ENCODE peak calls at places on chromosomes 1 and 21, in four cellular contexts. One of them, this sample, is unnamed.

GRCh38 chr1:110551278-110551809 is 32.4 kb upstream of the KCNA10 start:
- DNase-seq in stromal cell of bone marrow: no peak
- DNase-seq in NCI-H774: no peak
- DNase-seq in adipocyte: no peak
- DNase-seq in this sample: no peak

GRCh38 chr1:211581521-211581920 is 2.6 kb upstream of the SLC30A1 start:
- DNase-seq in stromal cell of bone marrow: peak
- DNase-seq in NCI-H774: no peak
- DNase-seq in adipocyte: peak
- DNase-seq in this sample: no peak

GRCh38 chr1:236282719-236283118 is 961 bp upstream of the ERO1B start:
- DNase-seq in stromal cell of bone marrow: no peak
- DNase-seq in NCI-H774: no peak
- DNase-seq in adipocyte: no peak
- DNase-seq in this sample: no peak

GRCh38 chr1:28341591-28341990 is 12.8 kb downstream of the MED18 start:
- DNase-seq in stromal cell of bone marrow: no peak
- DNase-seq in adipocyte: no peak
- DNase-seq in NCI-H774: no peak
- DNase-seq in this sample: no peak

GRCh38 chr1:97138515-97139032 is 417.0 kb downstream of the PTBP2 start:
- DNase-seq in stromal cell of bone marrow: no peak
- DNase-seq in NCI-H774: no peak
- DNase-seq in adipocyte: no peak
- DNase-seq in this sample: no peak

GRCh38 chr1:221839321-221839720 is 97.4 kb upstream of the DUSP10 start:
- DNase-seq in stromal cell of bone marrow: no peak
- DNase-seq in NCI-H774: no peak
- DNase-seq in adipocyte: no peak
- DNase-seq in this sample: no peak

GRCh38 chr1:207670997-207671396 is 26.1 kb downstream of the CR1L start:
- DNase-seq in NCI-H774: no peak
- DNase-seq in stromal cell of bone marrow: no peak
- DNase-seq in adipocyte: no peak
- DNase-seq in this sample: no peak

GRCh38 chr1:29122987-29123870 is 474 bp downstream of the TMEM200B start:
- DNase-seq in adipocyte: peak
- DNase-seq in stromal cell of bone marrow: no peak
- DNase-seq in NCI-H774: no peak
- DNase-seq in this sample: no peak

GRCh38 chr1:4603317-4604110 is 50.9 kb upstream of the AJAP1 start:
- DNase-seq in NCI-H774: no peak
- DNase-seq in stromal cell of bone marrow: no peak
- DNase-seq in adipocyte: no peak
- DNase-seq in this sample: no peak

GRCh38 chr21:25080706-25081495 is 526.4 kb downstream of the MRPL39 start:
- DNase-seq in adipocyte: no peak
- DNase-seq in stromal cell of bone marrow: no peak
- DNase-seq in NCI-H774: no peak
- DNase-seq in this sample: no peak

GRCh38 chr1:177334276-177334675 is 163.5 kb downstream of the BRINP2 start:
- DNase-seq in stromal cell of bone marrow: no peak
- DNase-seq in adipocyte: peak
- DNase-seq in NCI-H774: no peak
- DNase-seq in this sample: no peak

GRCh38 chr1:209567788-209568187 is 15.7 kb upstream of the CAMK1G start:
- DNase-seq in NCI-H774: no peak
- DNase-seq in adipocyte: peak
- DNase-seq in stromal cell of bone marrow: peak
- DNase-seq in this sample: no peak

GRCh38 chr1:215594640-215595039 is 27.5 kb downstream of the KCTD3 start:
- DNase-seq in stromal cell of bone marrow: no peak
- DNase-seq in adipocyte: peak
- DNase-seq in NCI-H774: no peak
- DNase-seq in this sample: no peak

GRCh38 chr1:112937070-112937469 is 18.9 kb downstream of the SLC16A1 start:
- DNase-seq in NCI-H774: no peak
- DNase-seq in stromal cell of bone marrow: no peak
- DNase-seq in adipocyte: no peak
- DNase-seq in this sample: no peak

GRCh38 chr1:29469457-29469856 is 233.1 kb downstream of the PTPRU start:
- DNase-seq in stromal cell of bone marrow: no peak
- DNase-seq in adipocyte: no peak
- DNase-seq in NCI-H774: no peak
- DNase-seq in this sample: no peak

GRCh38 chr1:101728029-101728428 is 268.7 kb downstream of the OLFM3 start:
- DNase-seq in stromal cell of bone marrow: no peak
- DNase-seq in NCI-H774: no peak
- DNase-seq in adipocyte: no peak
- DNase-seq in this sample: no peak

GRCh38 chr1:160401972-160402795 is 1.8 kb downstream of the VANGL2 start:
- DNase-seq in NCI-H774: no peak
- DNase-seq in adipocyte: no peak
- DNase-seq in stromal cell of bone marrow: no peak
- DNase-seq in this sample: no peak

GRCh38 chr1:41330588-41331545 is 30.4 kb upstream of the FOXO6 start:
- DNase-seq in adipocyte: no peak
- DNase-seq in NCI-H774: peak
- DNase-seq in stromal cell of bone marrow: no peak
- DNase-seq in this sample: no peak

GRCh38 chr1:26237230-26237966 is 3.4 kb downstream of the CEP85 start:
- DNase-seq in adipocyte: peak
- DNase-seq in stromal cell of bone marrow: no peak
- DNase-seq in NCI-H774: no peak
- DNase-seq in this sample: peak

GRCh38 chr1:81553503-81553902 is 247.2 kb upstream of the ADGRL2 start:
- DNase-seq in stromal cell of bone marrow: no peak
- DNase-seq in NCI-H774: no peak
- DNase-seq in adipocyte: no peak
- DNase-seq in this sample: no peak

GRCh38 chr1:2495546-2495945 is 19.5 kb downstream of the PLCH2 start:
- DNase-seq in stromal cell of bone marrow: no peak
- DNase-seq in adipocyte: no peak
- DNase-seq in NCI-H774: no peak
- DNase-seq in this sample: no peak

GRCh38 chr1:230476622-230477003 is 50.5 kb upstream of the PGBD5 start:
- DNase-seq in adipocyte: no peak
- DNase-seq in stromal cell of bone marrow: no peak
- DNase-seq in NCI-H774: no peak
- DNase-seq in this sample: no peak

GRCh38 chr1:15110128-15110866 is 43.2 kb upstream of the TMEM51 start:
- DNase-seq in NCI-H774: no peak
- DNase-seq in adipocyte: no peak
- DNase-seq in stromal cell of bone marrow: no peak
- DNase-seq in this sample: no peak

GRCh38 chr1:111886741-111887140 is 102.7 kb downstream of the KCND3 start:
- DNase-seq in adipocyte: no peak
- DNase-seq in NCI-H774: no peak
- DNase-seq in stromal cell of bone marrow: no peak
- DNase-seq in this sample: no peak